ENCODE peak calls at places on chromosomes 1 and 21, in eight cellular contexts. T, E, B, J, F, U, L and X are unnamed samples. For H3K4me1 and H3K27me3, the result is how much of the 10 kb centered on the place peaks cover.

GRCh38 chr1:43683560-43683959 is 23.8 kb upstream of the ST3GAL3 start:
- DNase-seq in T (no peak), E (no peak), B (no peak), J (no peak), F (no peak), U (no peak), L (no peak), X (no peak)

GRCh38 chr1:185479781-185480180 is 162.7 kb upstream of the IVNS1ABP start:
- DNase-seq in T (no peak), E (no peak), B (no peak), J (no peak), F (no peak), U (no peak), L (no peak), X (peak)

GRCh38 chr1:1470626-1471388 is 758 bp upstream of the ATAD3B start:
- DNase-seq in T (no peak), E (no peak), B (no peak), J (no peak), F (no peak), U (no peak), L (peak), X (peak)

GRCh38 chr1:84269286-84269685 is 32.2 kb upstream of the SAMD13 start:
- DNase-seq in T (no peak), E (no peak), B (no peak), J (no peak), F (no peak), U (no peak), L (no peak), X (no peak)

GRCh38 chr1:5709976-5710375 is 282.2 kb downstream of the NPHP4 start:
- DNase-seq in T (no peak), E (no peak), B (no peak), J (peak), F (no peak), U (no peak), L (no peak), X (no peak)

GRCh38 chr1:181947441-181947840 is 114.1 kb downstream of the ZNF648 start:
- DNase-seq in T (no peak), E (no peak), B (no peak), J (no peak), F (no peak), U (no peak), L (no peak), X (no peak)

GRCh38 chr1:179881642-179882252 is 338 bp upstream of the TOR1AIP1 start:
- DNase-seq in T (no peak), E (no peak), B (no peak), J (peak), F (no peak), U (no peak), L (peak), X (peak)

GRCh38 chr1:21161842-21162241 is 14.9 kb downstream of the EIF4G3 start:
- DNase-seq in T (no peak), E (no peak), B (no peak), J (no peak), F (no peak), U (no peak), L (no peak), X (no peak)

GRCh38 chr1:110880708-110881374 is 7.9 kb downstream of the CD53 start:
- DNase-seq in T (peak), E (peak), B (no peak), J (no peak), F (no peak), U (peak), L (no peak), X (no peak)

GRCh38 chr1:40308036-40308727 is 8.9 kb downstream of the COL9A2 start:
- DNase-seq in T (no peak), E (no peak), B (no peak), J (no peak), F (peak), U (no peak), L (no peak), X (no peak)

GRCh38 chr1:183776731-183777130 is 28.2 kb upstream of the RGL1 start:
- DNase-seq in T (no peak), E (no peak), B (no peak), J (no peak), F (no peak), U (no peak), L (no peak), X (no peak)

GRCh38 chr1:21762022-21762404 is 20.9 kb downstream of the USP48 start:
- DNase-seq in T (no peak), E (no peak), B (no peak), J (no peak), F (no peak), U (no peak), L (no peak), X (no peak)

GRCh38 chr1:103525114-103525606 is 339 bp upstream of the RNPC3 start:
- DNase-seq in T (no peak), E (peak), B (no peak), J (no peak), F (no peak), U (peak), L (peak), X (no peak)

GRCh38 chr21:42027804-42028753 is 17.9 kb upstream of the ZBTB21 start:
- DNase-seq in T (no peak), E (no peak), B (no peak), J (peak), F (no peak), U (no peak), L (no peak), X (no peak)

GRCh38 chr1:15849775-15850449 is 2.4 kb downstream of the SPEN start:
- DNase-seq in T (no peak), E (peak), B (no peak), J (peak), F (peak), U (peak), L (peak), X (peak)

GRCh38 chr1:220813013-220813412 is 26.3 kb downstream of the MTARC1 start:
- DNase-seq in T (no peak), E (no peak), B (no peak), J (no peak), F (no peak), U (no peak), L (no peak), X (no peak)

GRCh38 chr21:38470762-38471161 is 27.5 kb downstream of the ERG start:
- DNase-seq in T (no peak), E (no peak), B (no peak), J (no peak), F (no peak), U (no peak), L (no peak), X (no peak)

GRCh38 chr1:29842130-29842529 is 605.8 kb downstream of the PTPRU start:
- DNase-seq in T (no peak), E (no peak), B (no peak), J (no peak), F (no peak), U (no peak), L (no peak), X (no peak)

DNA sequence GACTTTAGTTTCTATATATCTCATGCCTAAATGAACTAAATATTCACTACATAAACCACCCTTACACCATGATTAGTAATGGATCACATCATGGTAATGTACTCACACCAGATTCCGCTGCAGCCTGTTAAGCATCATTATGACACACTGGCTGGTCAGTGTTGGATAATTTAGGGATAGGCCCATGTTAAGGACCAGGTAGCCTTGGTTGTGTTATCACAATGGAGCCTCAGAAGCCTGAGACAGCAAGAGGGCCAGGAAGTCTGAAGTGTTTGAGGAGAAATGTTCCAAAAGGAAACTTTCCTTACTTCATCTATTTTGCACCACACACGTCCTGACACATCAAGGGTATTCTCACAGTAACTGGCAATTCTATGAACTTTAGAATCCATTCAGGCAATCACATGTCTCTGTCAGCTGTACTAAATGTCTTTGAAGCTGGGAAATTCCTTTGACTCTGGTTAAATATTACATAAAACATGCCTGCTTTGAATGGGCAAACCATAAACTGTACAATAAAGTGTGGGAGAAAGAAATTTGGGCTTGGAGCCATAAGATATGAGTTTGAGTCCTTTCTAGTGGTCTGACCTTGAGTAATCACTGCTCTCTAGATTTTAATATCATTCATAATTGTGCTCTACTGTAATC is 105.3 kb upstream of the DPT start:
- DNase-seq in T (no peak), E (no peak), B (no peak), J (no peak), F (no peak), U (no peak), L (peak), X (no peak)
- H3K4me1 ChIP-seq in T (under half), E (under half), B (under half), J (under half), F (under half), U (under half), L (under half), X (under half)

GRCh38 chr1:3454811-3455618 is 550 bp downstream of the ARHGEF16 start:
- DNase-seq in T (no peak), E (no peak), B (peak), J (peak), F (peak), U (no peak), L (peak), X (peak)
- H3K4me3 ChIP-seq in T (no peak), E (no peak), B (peak), J (peak), F (peak), U (no peak), L (peak), X (peak)

DNA sequence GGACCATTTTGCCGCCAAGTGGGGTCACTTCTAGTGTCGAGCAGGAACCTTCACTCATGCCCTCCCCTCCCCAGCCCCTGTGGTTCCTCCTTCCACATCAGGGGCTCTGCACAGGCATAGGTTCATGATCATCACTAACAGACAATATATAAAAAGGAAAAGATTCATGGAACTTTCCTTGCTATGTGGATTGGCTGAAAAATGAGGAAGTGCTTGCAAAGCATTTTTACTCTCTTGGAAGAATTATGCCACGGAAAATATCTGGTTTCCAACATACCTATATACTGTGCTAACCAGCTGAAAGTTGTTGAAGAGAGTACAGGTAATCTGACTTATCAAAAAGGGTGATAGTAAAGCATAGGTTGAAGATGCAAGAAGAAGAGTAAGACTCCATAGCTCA is 1.3 kb upstream of the PGBD5 start:
- DNase-seq in T (no peak), E (no peak), B (no peak), J (no peak), F (no peak), U (no peak), L (no peak), X (no peak)
- H3K27me3 ChIP-seq in T (under half), E (under half), B (half or more), J (under half), F (half or more), U (under half), L (under half), X (under half)

GRCh38 chr1:37477198-37477931 is 3.0 kb downstream of the ZC3H12A start:
- DNase-seq in T (peak), E (peak), B (no peak), J (peak), F (no peak), U (peak), L (peak), X (no peak)
- H3K4me1 ChIP-seq in T (half or more), E (half or more), B (under half), J (under half), F (half or more), U (half or more), L (half or more), X (under half)

DNA sequence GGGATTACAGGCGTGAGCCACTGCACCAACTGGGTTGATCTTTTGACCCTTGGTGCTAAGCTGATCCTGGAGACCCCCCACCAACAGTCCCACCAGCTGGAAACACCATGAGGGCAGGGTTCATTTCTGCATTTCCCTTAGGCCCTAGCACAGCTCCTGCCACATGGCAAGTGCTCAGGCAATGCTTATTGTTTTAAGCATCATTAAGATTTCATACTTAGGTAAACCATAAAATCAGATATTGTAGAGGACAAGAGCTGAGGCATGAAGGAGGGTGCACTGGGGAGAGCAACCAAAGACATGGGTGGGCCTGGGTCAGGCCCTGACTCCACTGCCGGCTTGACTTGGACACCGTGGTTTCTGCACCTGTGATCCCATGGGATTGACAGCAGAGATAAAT is 17.7 kb downstream of the CHIT1 start:
- DNase-seq in T (no peak), E (no peak), B (no peak), J (no peak), F (no peak), U (no peak), L (no peak), X (no peak)
- H3K4me3 ChIP-seq in T (no peak), E (no peak), B (no peak), J (no peak), F (no peak), U (no peak), L (no peak), X (no peak)

GRCh38 chr21:36709030-36709867 is 10.3 kb downstream of the SIM2 start:
- DNase-seq in T (no peak), E (no peak), B (no peak), J (peak), F (no peak), U (no peak), L (no peak), X (no peak)

GRCh38 chr21:36707763-36708511 is 9.0 kb downstream of the SIM2 start:
- DNase-seq in T (no peak), E (no peak), B (no peak), J (peak), F (no peak), U (no peak), L (no peak), X (no peak)

GRCh38 chr21:36710729-36711048 is 11.8 kb downstream of the SIM2 start:
- DNase-seq in T (no peak), E (no peak), B (no peak), J (peak), F (no peak), U (no peak), L (no peak), X (no peak)

GRCh38 chr21:36708512-36709029 is 9.7 kb downstream of the SIM2 start:
- DNase-seq in T (no peak), E (no peak), B (no peak), J (peak), F (no peak), U (no peak), L (no peak), X (no peak)

GRCh38 chr21:36709868-36710728 is 11.2 kb downstream of the SIM2 start:
- DNase-seq in T (no peak), E (no peak), B (no peak), J (peak), F (no peak), U (no peak), L (no peak), X (no peak)
- H3K27me3 ChIP-seq in T (half or more), E (under half), B (half or more), J (half or more), F (half or more), U (under half), L (under half), X (under half)